ENCODE peak calls at places on chromosome 13, in nine cellular contexts. T is ovary, I is tibial nerve, S is upper lobe of left lung, N is H1, X is HepG2, L is A549, V is sigmoid colon, K is K562. U is an unnamed sample. For H3K4me1, the result is how much of the 10 kb centered on the place peaks cover.

GRCh38 chr13:40388617-40389016 is 277.8 kb downstream of the FOXO1 start:
- DNase-seq in T (no peak), I (no peak), S (peak), N (no peak), X (no peak), L (no peak), V (peak), K (no peak), U (peak)

GRCh38 chr13:46062190-46062589 is 9.6 kb upstream of the ZC3H13 start:
- DNase-seq in T (no peak), I (no peak), S (no peak), N (no peak), X (no peak), L (peak), V (no peak), K (no peak), U (no peak)

GRCh38 chr13:108525867-108526266 is 103.5 kb upstream of the MYO16 start:
- DNase-seq in T (no peak), I (no peak), S (no peak), N (no peak), X (no peak), L (no peak), V (no peak), K (no peak), U (no peak)

GRCh38 chr13:106337096-106337495 is 198.4 kb downstream of the EFNB2 start:
- DNase-seq in T (no peak), I (no peak), S (no peak), N (no peak), X (no peak), L (no peak), V (no peak), K (no peak), U (no peak)

GRCh38 chr13:31223640-31224039 is 23.9 kb downstream of the B3GLCT start:
- DNase-seq in T (no peak), I (no peak), S (no peak), N (no peak), X (no peak), L (no peak), V (no peak), K (no peak), U (no peak)

GRCh38 chr13:25981060-25981459 is 70.8 kb downstream of the SHISA2 start:
- DNase-seq in T (no peak), I (no peak), S (no peak), N (no peak), X (no peak), L (no peak), V (no peak), K (no peak), U (no peak)

GRCh38 chr13:33277351-33277750 is 8.2 kb downstream of the STARD13 start:
- DNase-seq in T (no peak), I (no peak), S (no peak), N (no peak), X (no peak), L (no peak), V (no peak), K (no peak), U (no peak)

GRCh38 chr13:76856141-76856571 is 30.0 kb downstream of the KCTD12 start:
- DNase-seq in T (no peak), I (no peak), S (no peak), N (no peak), X (no peak), L (no peak), V (no peak), K (no peak), U (no peak)

GRCh38 chr13:52652170-52652979 is at the start of gene SUGT1:
- DNase-seq in T (peak), I (peak), S (peak), N (peak), X (peak), L (peak), V (peak), K (peak), U (peak)
- H3K4me3 ChIP-seq in T (peak), I (peak), S (peak), N (peak), X (peak), L (peak), V (peak), K (peak), U (peak)

DNA sequence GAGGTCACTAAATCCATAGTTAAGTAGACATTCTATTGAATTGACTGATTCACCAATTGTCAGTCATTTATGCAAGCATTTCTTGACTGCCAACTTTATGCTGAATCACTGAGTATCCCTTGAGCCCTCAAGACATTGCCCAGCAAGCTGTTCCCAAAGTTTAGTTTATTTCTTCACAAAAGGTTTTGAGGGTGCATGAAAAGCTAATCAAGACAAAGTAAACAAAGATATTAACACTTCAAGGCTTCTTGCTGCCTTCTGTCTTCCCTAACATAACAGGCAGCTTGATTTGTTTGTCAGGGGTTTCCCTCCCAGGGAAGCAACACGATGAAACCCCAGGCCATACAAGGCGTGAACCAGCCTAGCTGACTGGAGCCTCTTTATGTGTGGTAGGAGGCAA is 374.4 kb downstream of the SPRY2 start:
- DNase-seq in T (no peak), I (no peak), S (no peak), N (no peak), X (no peak), L (no peak), V (no peak), K (no peak), U (no peak)
- TF ChIP-seq EP300 in T (no peak), I (no peak), S (no peak), N (no peak), X (no peak), L (no peak), V (no peak), K (no peak), U (no peak)

GRCh38 chr13:30121244-30121643 is 186.1 kb downstream of the KATNAL1 start:
- DNase-seq in T (no peak), I (no peak), S (no peak), N (no peak), X (no peak), L (no peak), V (no peak), K (no peak), U (no peak)

GRCh38 chr13:30121666-30122065 is 185.7 kb downstream of the KATNAL1 start:
- DNase-seq in T (no peak), I (no peak), S (no peak), N (no peak), X (no peak), L (no peak), V (no peak), K (no peak), U (no peak)

GRCh38 chr13:30119476-30119875 is 187.9 kb downstream of the KATNAL1 start:
- DNase-seq in T (no peak), I (no peak), S (no peak), N (no peak), X (no peak), L (no peak), V (no peak), K (no peak), U (no peak)

GRCh38 chr13:30123575-30123974 is 183.8 kb downstream of the KATNAL1 start:
- DNase-seq in T (no peak), I (no peak), S (peak), N (no peak), X (no peak), L (no peak), V (no peak), K (no peak), U (no peak)

DNA sequence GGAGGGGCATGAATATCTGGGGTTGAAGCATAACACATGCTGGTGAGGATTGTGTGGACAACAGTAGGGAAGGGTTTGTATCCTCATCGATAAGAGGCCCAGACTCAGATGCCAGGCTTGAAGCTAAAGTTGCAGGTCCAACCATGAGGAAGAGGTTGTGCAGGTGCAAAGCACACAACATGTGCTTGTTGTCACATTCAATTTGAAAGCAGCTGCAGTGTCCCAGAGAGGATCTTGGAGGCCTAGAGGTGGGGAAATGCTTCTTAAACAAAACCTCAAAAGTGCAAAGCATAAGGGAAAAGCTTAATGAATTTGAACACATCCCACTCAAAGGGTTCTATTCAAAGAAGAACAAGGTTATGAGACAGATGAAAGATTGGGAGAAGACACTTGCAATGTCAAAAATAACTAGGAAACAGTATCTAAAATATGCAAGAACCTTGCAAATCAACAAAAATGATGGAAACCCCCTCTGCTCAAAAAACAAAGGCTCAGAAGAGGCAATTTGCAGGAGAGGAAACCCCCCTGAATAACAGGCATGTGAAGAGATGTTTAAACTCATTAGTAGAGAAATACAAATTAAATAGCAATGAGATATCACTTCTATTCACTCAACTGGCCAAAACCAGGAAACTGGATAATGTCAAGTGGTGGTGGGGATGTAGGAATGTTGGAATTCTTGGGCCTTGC is 187.1 kb downstream of the KATNAL1 start:
- DNase-seq in T (no peak), I (no peak), S (no peak), N (no peak), X (no peak), L (no peak), V (no peak), K (no peak), U (no peak)
- H3K4me1 ChIP-seq in T (under half), I (under half), S (under half), N (under half), X (under half), L (under half), V (half or more), K (under half), U (under half)

DNA sequence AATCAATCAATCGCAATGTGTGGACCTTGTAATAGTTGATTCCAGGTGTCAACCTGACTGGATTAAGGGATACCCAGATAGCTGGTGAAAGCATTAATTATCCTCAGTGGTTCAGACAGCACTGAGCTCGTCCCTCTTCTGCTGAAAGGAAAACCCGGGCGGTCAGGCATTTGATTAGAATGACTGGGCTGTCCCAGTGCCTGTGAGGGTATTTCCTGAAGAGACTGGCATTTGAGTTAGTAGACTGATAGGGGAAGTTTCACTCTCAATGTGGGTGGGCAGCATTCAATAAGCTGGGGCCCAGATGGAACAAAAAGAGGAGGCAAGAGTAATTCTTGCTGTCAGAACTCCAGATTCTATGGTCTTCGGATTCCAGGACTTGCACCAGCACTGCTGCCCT is 31.9 kb downstream of the KPNA3 start:
- DNase-seq in T (no peak), I (no peak), S (no peak), N (no peak), X (no peak), L (no peak), V (no peak), K (no peak), U (no peak)
- H3K4me3 ChIP-seq in T (no peak), I (no peak), S (no peak), N (no peak), X (no peak), L (no peak), V (no peak), K (no peak), U (no peak)

DNA sequence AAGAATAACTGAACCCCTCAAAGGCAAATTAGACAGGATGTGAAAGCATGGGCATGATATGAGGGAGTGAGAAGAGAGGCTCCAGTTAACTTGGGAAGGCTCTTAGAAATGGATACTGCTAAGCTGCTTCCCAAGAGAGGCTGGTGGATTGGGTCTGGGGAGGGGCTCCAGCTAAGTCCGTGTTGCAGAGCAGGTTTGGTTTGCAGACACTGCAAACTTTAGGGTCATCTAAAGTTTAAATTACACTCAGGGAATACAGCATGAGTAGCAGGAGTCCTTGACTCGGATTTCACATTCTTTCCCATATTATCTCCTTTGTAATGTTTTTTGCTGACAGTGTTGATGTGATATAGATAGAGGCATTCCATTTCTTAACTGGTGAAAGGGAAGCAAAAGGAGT is 31.8 kb downstream of the SGCG start:
- DNase-seq in T (no peak), I (no peak), S (no peak), N (no peak), X (no peak), L (no peak), V (no peak), K (no peak), U (no peak)
- TF ChIP-seq EP300 in T (no peak), I (no peak), S (no peak), N (no peak), X (no peak), L (no peak), V (no peak), K (no peak), U (no peak)

DNA sequence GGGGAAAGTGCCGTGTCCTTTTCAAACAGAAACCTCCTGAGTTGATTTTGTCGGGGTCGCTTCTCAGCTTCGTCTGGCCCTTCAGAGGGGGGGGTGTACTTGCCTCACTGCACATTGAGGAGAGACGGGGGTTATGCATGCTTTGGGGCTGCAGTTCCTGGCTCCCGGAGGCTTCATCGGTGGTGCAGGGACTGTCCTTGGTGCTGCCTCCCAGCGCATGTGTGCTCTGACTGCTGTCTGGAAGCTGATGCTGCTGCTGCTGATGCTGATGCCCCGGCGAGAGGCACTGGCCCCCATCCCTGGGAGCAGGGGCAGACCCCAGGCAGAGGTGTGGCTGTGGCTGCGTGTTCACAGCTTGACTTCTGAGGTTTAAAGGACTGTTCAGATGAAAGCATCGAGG is 91.0 kb downstream of the ARHGEF7 start:
- DNase-seq in T (no peak), I (no peak), S (no peak), N (no peak), X (no peak), L (no peak), V (no peak), K (no peak), U (no peak)
- H3K4me1 ChIP-seq in T (under half), I (under half), S (under half), N (under half), X (under half), L (under half), V (half or more), K (under half), U (half or more)

GRCh38 chr13:34926513-34926912 is 15.6 kb upstream of the NBEA start:
- DNase-seq in T (no peak), I (no peak), S (no peak), N (no peak), X (no peak), L (no peak), V (no peak), K (no peak), U (no peak)
- H3K4me3 ChIP-seq in T (no peak), I (no peak), S (no peak), N (no peak), X (no peak), L (no peak), V (no peak), K (no peak), U (no peak)

GRCh38 chr13:54884645-54885044 is 1856.0 kb downstream of the OLFM4 start:
- DNase-seq in T (no peak), I (no peak), S (no peak), N (no peak), X (no peak), L (no peak), V (no peak), K (no peak), U (no peak)

GRCh38 chr13:54875111-54875510 is 1846.5 kb downstream of the OLFM4 start:
- DNase-seq in T (no peak), I (no peak), S (no peak), N (no peak), X (no peak), L (no peak), V (no peak), K (no peak), U (no peak)

GRCh38 chr13:54879036-54879435 is 1850.4 kb downstream of the OLFM4 start:
- DNase-seq in T (no peak), I (no peak), S (no peak), N (no peak), X (no peak), L (no peak), V (no peak), K (no peak), U (no peak)
- TF ChIP-seq EP300 in T (no peak), I (no peak), S (no peak), N (no peak), X (no peak), L (no peak), V (no peak), K (no peak), U (no peak)

GRCh38 chr13:48526269-48526668 is 6.6 kb downstream of the RCBTB2 start:
- DNase-seq in T (no peak), I (no peak), S (no peak), N (no peak), X (no peak), L (no peak), V (no peak), K (no peak), U (no peak)
- H3K4me1 ChIP-seq in T (under half), I (under half), S (under half), N (under half), X (under half), L (under half), V (under half), K (under half), U (under half)

GRCh38 chr13:28575200-28575599 is 80.3 kb upstream of the FLT1 start:
- DNase-seq in T (no peak), I (no peak), S (no peak), N (no peak), X (no peak), L (no peak), V (no peak), K (peak), U (no peak)
- H3K4me3 ChIP-seq in T (no peak), I (no peak), S (no peak), N (no peak), X (no peak), L (no peak), V (no peak), K (no peak), U (no peak)